ENCODE peak calls at places on chromosomes 13 and 19, in eight cellular contexts. J, U, Q, W, Y, B, E and N are unnamed samples.

GRCh38 chr13:23870356-23871146 is 18.6 kb downstream of the MIPEP start:
- ATAC-seq in J (no peak), U (no peak), Q (no peak), W (no peak), Y (no peak), B (no peak), E (peak), N (no peak)

GRCh38 chr13:92896842-92897241 is 329.8 kb upstream of the GPC6 start:
- ATAC-seq in J (no peak), U (no peak), Q (no peak), W (no peak), Y (no peak), B (no peak), E (no peak), N (no peak)

GRCh38 chr13:83919775-83920174 is 37.5 kb upstream of the SLITRK1 start:
- ATAC-seq in J (no peak), U (no peak), Q (no peak), W (no peak), Y (no peak), B (no peak), E (no peak), N (no peak)

GRCh38 chr19:35408284-35409171 is 37.7 kb downstream of the GPR42 start:
- ATAC-seq in J (no peak), U (no peak), Q (no peak), W (no peak), Y (no peak), B (no peak), E (no peak), N (no peak)

GRCh38 chr19:29806098-29806866 is 5.5 kb upstream of the CCNE1 start:
- ATAC-seq in J (peak), U (peak), Q (peak), W (no peak), Y (no peak), B (no peak), E (peak), N (peak)

GRCh38 chr19:38429055-38429810 is 3.2 kb upstream of the RASGRP4 start:
- ATAC-seq in J (no peak), U (no peak), Q (no peak), W (no peak), Y (no peak), B (no peak), E (no peak), N (no peak)

GRCh38 chr13:36552334-36552733 is 120.0 kb downstream of the CCNA1 start:
- ATAC-seq in J (no peak), U (no peak), Q (no peak), W (no peak), Y (no peak), B (no peak), E (no peak), N (no peak)

GRCh38 chr19:30545752-30546151 is 173.6 kb downstream of the ZNF536 start:
- ATAC-seq in J (no peak), U (no peak), Q (no peak), W (no peak), Y (no peak), B (no peak), E (no peak), N (no peak)

GRCh38 chr19:3620817-3621547 is 5.6 kb downstream of the CACTIN start:
- ATAC-seq in J (no peak), U (no peak), Q (no peak), W (no peak), Y (no peak), B (no peak), E (no peak), N (no peak)

GRCh38 chr19:6099037-6099436 is 11.3 kb downstream of the RFX2 start:
- ATAC-seq in J (no peak), U (no peak), Q (no peak), W (no peak), Y (no peak), B (no peak), E (no peak), N (no peak)

GRCh38 chr13:74064805-74065204 is 69.4 kb downstream of the KLF12 start:
- ATAC-seq in J (no peak), U (no peak), Q (no peak), W (no peak), Y (no peak), B (no peak), E (no peak), N (no peak)

GRCh38 chr13:110298566-110299321 is 8.2 kb downstream of the COL4A1 start:
- ATAC-seq in J (peak), U (peak), Q (no peak), W (no peak), Y (no peak), B (peak), E (peak), N (no peak)

GRCh38 chr19:44974809-44975347 is 19.7 kb downstream of the CLPTM1 start:
- ATAC-seq in J (no peak), U (no peak), Q (no peak), W (no peak), Y (no peak), B (no peak), E (no peak), N (no peak)

GRCh38 chr19:35509018-35509652 is 4.3 kb downstream of the DMKN start:
- ATAC-seq in J (no peak), U (no peak), Q (peak), W (no peak), Y (no peak), B (peak), E (no peak), N (no peak)

GRCh38 chr19:42088471-42089190 is 12.7 kb downstream of the ZNF574 start:
- ATAC-seq in J (no peak), U (peak), Q (no peak), W (no peak), Y (no peak), B (peak), E (no peak), N (peak)

GRCh38 chr19:55210120-55210493 is 806 bp upstream of the PTPRH start:
- ATAC-seq in J (peak), U (peak), Q (peak), W (no peak), Y (peak), B (no peak), E (peak), N (no peak)

GRCh38 chr13:73578251-73578875 is 519.6 kb downstream of the KLF5 start:
- ATAC-seq in J (no peak), U (no peak), Q (no peak), W (no peak), Y (no peak), B (no peak), E (no peak), N (no peak)

GRCh38 chr13:99380921-99381645 is 73.9 kb upstream of the GPR183 start:
- ATAC-seq in J (peak), U (peak), Q (no peak), W (no peak), Y (no peak), B (no peak), E (no peak), N (no peak)

GRCh38 chr13:73056054-73056962 is 2.5 kb upstream of the KLF5 start:
- ATAC-seq in J (no peak), U (no peak), Q (no peak), W (no peak), Y (no peak), B (no peak), E (no peak), N (no peak)

GRCh38 chr13:27302643-27303262 is 32.1 kb downstream of the RASL11A start:
- ATAC-seq in J (no peak), U (no peak), Q (no peak), W (no peak), Y (no peak), B (no peak), E (no peak), N (no peak)

GRCh38 chr13:29369060-29369743 is 226.3 kb downstream of the SLC7A1 start:
- ATAC-seq in J (no peak), U (no peak), Q (peak), W (no peak), Y (no peak), B (peak), E (no peak), N (peak)

GRCh38 chr13:102869948-102870676 is 24.3 kb downstream of the ERCC5 start:
- ATAC-seq in J (peak), U (peak), Q (peak), W (no peak), Y (no peak), B (peak), E (peak), N (no peak)

GRCh38 chr13:114054830-114055439 is 77.5 kb downstream of the RASA3 start:
- ATAC-seq in J (no peak), U (no peak), Q (no peak), W (no peak), Y (no peak), B (no peak), E (peak), N (no peak)

GRCh38 chr13:28000567-28000966 is 12.1 kb upstream of the URAD start:
- ATAC-seq in J (no peak), U (no peak), Q (no peak), W (no peak), Y (peak), B (no peak), E (no peak), N (no peak)

GRCh38 chr13:109416001-109416400 is 370.4 kb downstream of the IRS2 start:
- ATAC-seq in J (no peak), U (no peak), Q (no peak), W (no peak), Y (no peak), B (no peak), E (no peak), N (no peak)

GRCh38 chr13:34765446-34766180 is 176.5 kb upstream of the NBEA start:
- ATAC-seq in J (no peak), U (no peak), Q (no peak), W (no peak), Y (no peak), B (no peak), E (no peak), N (no peak)
- H3K27ac ChIP-seq in J (no peak), U (no peak), Q (no peak), W (no peak), Y (no peak), B (no peak), E (no peak), N (no peak)

GRCh38 chr19:18467978-18468377 is 30.0 kb upstream of the ISYNA1 start:
- ATAC-seq in J (no peak), U (no peak), Q (no peak), W (no peak), Y (no peak), B (no peak), E (no peak), N (no peak)

GRCh38 chr19:18465964-18466339 is 28.0 kb upstream of the ISYNA1 start:
- ATAC-seq in J (no peak), U (no peak), Q (no peak), W (no peak), Y (no peak), B (no peak), E (no peak), N (no peak)

GRCh38 chr19:18466354-18466753 is 28.4 kb upstream of the ISYNA1 start:
- ATAC-seq in J (no peak), U (no peak), Q (no peak), W (no peak), Y (no peak), B (no peak), E (no peak), N (no peak)

GRCh38 chr19:18464646-18465045 is 26.7 kb upstream of the ISYNA1 start:
- ATAC-seq in J (peak), U (peak), Q (peak), W (peak), Y (peak), B (peak), E (peak), N (peak)

DNA sequence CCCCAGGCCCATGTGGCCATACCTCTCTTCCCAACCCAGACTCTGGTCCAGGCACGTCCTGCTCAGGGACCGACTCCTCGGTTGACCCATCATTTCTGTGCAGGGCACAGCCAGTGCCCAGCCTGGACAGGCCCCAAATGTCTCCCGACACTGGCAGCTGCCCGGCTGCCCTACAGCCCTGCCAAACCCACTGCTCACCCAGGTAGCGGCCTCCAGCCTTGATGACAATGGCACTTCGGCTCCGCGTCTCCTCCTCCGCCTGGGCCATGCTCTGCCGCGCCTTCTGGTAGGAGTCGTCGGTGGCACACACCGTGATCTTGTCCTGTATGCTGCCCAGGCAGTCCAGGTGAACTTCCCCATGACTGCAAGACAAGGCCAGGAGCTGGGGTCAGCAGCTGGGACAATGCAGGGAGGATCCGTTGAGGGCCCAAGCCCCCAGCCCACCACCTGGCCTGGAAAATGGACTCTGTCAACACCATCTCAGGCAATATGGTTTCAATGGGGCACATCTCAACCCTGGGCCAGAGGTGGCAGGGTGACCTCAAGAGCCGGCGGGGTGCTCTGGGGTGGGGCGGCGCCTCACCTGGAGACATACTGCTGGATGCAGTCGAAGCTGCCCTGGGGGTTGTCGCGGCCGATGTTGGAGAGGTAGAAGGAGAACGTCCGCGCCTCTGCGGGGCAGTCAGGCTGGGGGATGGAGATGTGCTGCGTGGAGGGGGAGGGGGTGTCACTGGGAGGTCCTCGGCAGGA is 27.5 kb upstream of the ISYNA1 start:
- ATAC-seq in J (no peak), U (no peak), Q (no peak), W (no peak), Y (no peak), B (no peak), E (no peak), N (no peak)
- H3K27ac ChIP-seq in J (peak), U (peak), Q (peak), W (peak), Y (peak), B (peak), E (peak), N (peak)

GRCh38 chr13:59398127-59398526 is 765.6 kb downstream of the DIAPH3 start:
- ATAC-seq in J (peak), U (peak), Q (no peak), W (no peak), Y (no peak), B (no peak), E (no peak), N (no peak)
- H3K27ac ChIP-seq in J (no peak), U (no peak), Q (no peak), W (no peak), Y (no peak), B (no peak), E (no peak), N (no peak)

GRCh38 chr13:75876371-75877050 is 240.4 kb downstream of the LMO7 start:
- ATAC-seq in J (peak), U (peak), Q (peak), W (peak), Y (no peak), B (peak), E (peak), N (peak)
- H3K27ac ChIP-seq in J (no peak), U (no peak), Q (no peak), W (no peak), Y (no peak), B (no peak), E (no peak), N (no peak)

DNA sequence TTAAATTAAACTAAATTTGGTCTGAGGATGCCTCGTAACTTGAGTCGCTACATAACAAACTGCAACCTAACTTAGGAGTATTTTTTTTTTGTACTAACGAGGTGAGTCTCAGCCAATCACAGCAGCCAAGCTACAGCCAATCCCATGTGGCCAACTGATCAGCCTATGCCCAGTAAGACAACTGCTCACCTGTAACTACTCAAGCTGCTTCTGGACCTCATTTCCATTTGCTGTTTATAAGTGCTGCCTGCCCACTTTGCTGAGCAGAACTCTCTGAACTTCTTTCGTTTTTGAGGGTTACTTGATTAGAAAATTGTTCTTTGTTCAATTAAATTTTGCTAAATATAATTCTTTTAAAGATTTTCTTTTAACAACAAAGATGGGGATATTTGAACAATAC is 3.8 kb downstream of the CPB2 start:
- ATAC-seq in J (no peak), U (no peak), Q (no peak), W (no peak), Y (no peak), B (peak), E (no peak), N (no peak)
- H3K27ac ChIP-seq in J (no peak), U (no peak), Q (no peak), W (no peak), Y (no peak), B (peak), E (no peak), N (no peak)